ENCODE peak calls at places on chromosomes 11 and 22, in nine cellular contexts. F, O, D, I, H, C, Y, V and S are unnamed samples.

GRCh38 chr22:44972363-44973083 is 37.3 kb downstream of the PHF21B start:
- DNase-seq in F (no peak), O (no peak), D (no peak), I (no peak), H (no peak), C (no peak), Y (no peak), V (no peak), S (no peak)

GRCh38 chr22:30439836-30440235 is 14.3 kb downstream of the MTFP1 start:
- DNase-seq in F (no peak), O (no peak), D (no peak), I (no peak), H (no peak), C (no peak), Y (no peak), V (no peak), S (no peak)

GRCh38 chr22:22840778-22841177 is 46.8 kb upstream of the IGLL5 start:
- DNase-seq in F (no peak), O (no peak), D (no peak), I (no peak), H (no peak), C (no peak), Y (no peak), V (no peak), S (no peak)

GRCh38 chr11:79263001-79263400 is 177.8 kb downstream of the TENM4 start:
- DNase-seq in F (no peak), O (no peak), D (no peak), I (no peak), H (no peak), C (no peak), Y (no peak), V (no peak), S (no peak)

GRCh38 chr11:118696673-118697226 is 17.3 kb upstream of the TREH start:
- DNase-seq in F (no peak), O (no peak), D (no peak), I (no peak), H (peak; percentile 33), C (peak; percentile 34), Y (no peak), V (no peak), S (peak; percentile 8)

GRCh38 chr11:57460017-57460755 is at the start of gene RTN4RL2:
- DNase-seq in F (peak; percentile 52), O (peak; percentile 72), D (peak; percentile 75), I (peak; percentile 91), H (no peak), C (peak; percentile 94), Y (peak; percentile 91), V (peak; percentile 73), S (peak; percentile 67)

GRCh38 chr11:69151811-69152210 is 3.9 kb upstream of the SMIM38 start:
- DNase-seq in F (no peak), O (no peak), D (no peak), I (no peak), H (no peak), C (peak; percentile 26), Y (no peak), V (no peak), S (no peak)

GRCh38 chr11:17559341-17560087 is 12.5 kb downstream of the OTOG start:
- DNase-seq in F (no peak), O (no peak), D (no peak), I (no peak), H (no peak), C (no peak), Y (no peak), V (no peak), S (no peak)

GRCh38 chr11:74055938-74056337 is 47.1 kb upstream of the UCP3 start:
- DNase-seq in F (peak; percentile 4), O (peak; percentile 91), D (no peak), I (no peak), H (no peak), C (no peak), Y (no peak), V (no peak), S (peak; percentile 80)

GRCh38 chr11:128341280-128341679 is 246.1 kb downstream of the ETS1 start:
- DNase-seq in F (no peak), O (peak; percentile 83), D (no peak), I (no peak), H (no peak), C (no peak), Y (no peak), V (no peak), S (peak; percentile 25)

GRCh38 chr11:89566972-89567371 is 75.8 kb upstream of the NOX4 start:
- DNase-seq in F (no peak), O (no peak), D (no peak), I (no peak), H (no peak), C (no peak), Y (no peak), V (no peak), S (no peak)

GRCh38 chr11:9001736-9002135 is 2.1 kb downstream of the NRIP3 start:
- DNase-seq in F (peak; percentile 15), O (peak; percentile 73), D (peak; percentile 40), I (no peak), H (no peak), C (no peak), Y (no peak), V (no peak), S (peak; percentile 96)

GRCh38 chr11:19628018-19628417 is 84.6 kb upstream of the NAV2 start:
- DNase-seq in F (no peak), O (peak; percentile 92), D (no peak), I (no peak), H (no peak), C (no peak), Y (no peak), V (no peak), S (peak; percentile 98)

GRCh38 chr11:69101792-69102152 is 53.0 kb downstream of the TPCN2 start:
- DNase-seq in F (no peak), O (no peak), D (no peak), I (no peak), H (no peak), C (no peak), Y (no peak), V (no peak), S (no peak)

GRCh38 chr22:26548984-26549383 is 36.7 kb upstream of the TFIP11 start:
- DNase-seq in F (no peak), O (no peak), D (no peak), I (no peak), H (no peak), C (no peak), Y (no peak), V (no peak), S (no peak)

GRCh38 chr22:26547837-26548236 is 35.6 kb upstream of the TFIP11 start:
- DNase-seq in F (no peak), O (no peak), D (no peak), I (no peak), H (no peak), C (no peak), Y (no peak), V (no peak), S (no peak)

GRCh38 chr22:26546282-26546681 is 34.0 kb upstream of the TFIP11 start:
- DNase-seq in F (no peak), O (no peak), D (no peak), I (no peak), H (no peak), C (no peak), Y (no peak), V (no peak), S (no peak)

GRCh38 chr22:26548303-26548702 is 36.0 kb upstream of the TFIP11 start:
- DNase-seq in F (no peak), O (no peak), D (no peak), I (no peak), H (no peak), C (no peak), Y (no peak), V (no peak), S (no peak)

GRCh38 chr22:26547426-26547825 is 35.2 kb upstream of the TFIP11 start:
- DNase-seq in F (no peak), O (no peak), D (no peak), I (no peak), H (peak; percentile 67), C (no peak), Y (no peak), V (no peak), S (peak; percentile 14)
- TF ChIP-seq EZH2phosphoT487 in F (no peak), O (no peak), D (no peak), I (no peak), H (no peak), C (no peak), Y (no peak), V (no peak), S (no peak)

GRCh38 chr22:46052331-46052771 is 75.4 kb upstream of the WNT7B start:
- DNase-seq in F (no peak), O (no peak), D (no peak), I (no peak), H (no peak), C (no peak), Y (no peak), V (no peak), S (peak; percentile 37)

GRCh38 chr22:46054091-46054877 is 77.3 kb upstream of the WNT7B start:
- DNase-seq in F (no peak), O (peak; percentile 57), D (no peak), I (no peak), H (peak; percentile 82), C (no peak), Y (peak; percentile 88), V (peak; percentile 80), S (peak; percentile 89)

GRCh38 chr22:46053563-46054090 is 76.7 kb upstream of the WNT7B start:
- DNase-seq in F (no peak), O (peak; percentile 79), D (no peak), I (no peak), H (peak; percentile 80), C (no peak), Y (peak; percentile 94), V (peak; percentile 56), S (peak; percentile 87)

GRCh38 chr22:46051646-46052045 is 74.7 kb upstream of the WNT7B start:
- DNase-seq in F (no peak), O (no peak), D (no peak), I (no peak), H (no peak), C (no peak), Y (no peak), V (no peak), S (no peak)

GRCh38 chr22:46052801-46053562 is 76.0 kb upstream of the WNT7B start:
- DNase-seq in F (no peak), O (peak; percentile 33), D (no peak), I (no peak), H (peak; percentile 81), C (no peak), Y (peak; percentile 85), V (peak; percentile 38), S (peak; percentile 77)
- TF ChIP-seq EZH2phosphoT487 in F (no peak), O (no peak), D (no peak), I (no peak), H (no peak), C (no peak), Y (no peak), V (no peak), S (no peak)

GRCh38 chr11:72642815-72643511 is 31.3 kb downstream of the PDE2A start:
- DNase-seq in F (peak; percentile 32), O (peak; percentile 69), D (peak; percentile 78), I (peak; percentile 83), H (peak; percentile 58), C (peak; percentile 72), Y (peak; percentile 92), V (peak; percentile 59), S (peak; percentile 68)
- TF ChIP-seq EZH2phosphoT487 in F (no peak), O (no peak), D (no peak), I (no peak), H (no peak), C (no peak), Y (no peak), V (no peak), S (no peak)

GRCh38 chr11:66289548-66290331 is 797 bp upstream of the YIF1A start:
- DNase-seq in F (no peak), O (peak; percentile 22), D (peak; percentile 90), I (peak; percentile 92), H (peak; percentile 71), C (peak; percentile 94), Y (no peak), V (peak; percentile 81), S (peak; percentile 86)
- TF ChIP-seq EZH2phosphoT487 in F (no peak), O (no peak), D (no peak), I (no peak), H (no peak), C (no peak), Y (no peak), V (no peak), S (no peak)